ENCODE peak calls at places on chromosome 11, in five cellular contexts. S, E, J, Z and P are unnamed samples.

GRCh38 chr11:72293391-72293790 is 49.4 kb upstream of the PHOX2A start:
- DNase-seq in E (no peak), S (no peak), J (no peak), Z (no peak), P (no peak)

GRCh38 chr11:119029340-119030028 is 1.2 kb downstream of the SLC37A4 start:
- DNase-seq in E (no peak), J (peak), S (no peak), Z (no peak), P (no peak)

GRCh38 chr11:126451211-126451802 is 95.8 kb downstream of the ST3GAL4 start:
- DNase-seq in J (no peak), E (no peak), S (no peak), Z (no peak), P (no peak)

GRCh38 chr11:2297623-2298030 is 4.1 kb downstream of the C11orf21 start:
- DNase-seq in J (no peak), E (no peak), Z (no peak), S (no peak), P (no peak)

GRCh38 chr11:78397398-78397797 is 20.2 kb downstream of the GAB2 start:
- DNase-seq in J (no peak), E (peak), S (no peak), Z (no peak), P (no peak)

GRCh38 chr11:32487270-32487669 is 51.9 kb upstream of the WT1 start:
- DNase-seq in E (no peak), Z (no peak), S (no peak), J (no peak), P (peak)

GRCh38 chr11:122494171-122494570 is 161.4 kb upstream of the UBASH3B start:
- DNase-seq in Z (no peak), E (no peak), J (no peak), S (peak), P (no peak)

GRCh38 chr11:2459796-2460531 is 15.2 kb downstream of the KCNQ1 start:
- DNase-seq in Z (no peak), J (peak), S (no peak), E (no peak), P (no peak)

GRCh38 chr11:17412488-17413180 is 24.2 kb upstream of the KCNJ11 start:
- DNase-seq in S (no peak), J (no peak), E (no peak), Z (no peak), P (no peak)

GRCh38 chr11:46296520-46297448 is 19.3 kb downstream of the CREB3L1 start:
- DNase-seq in S (no peak), J (peak), E (peak), Z (no peak), P (peak)

GRCh38 chr11:123176785-123177184 is 18.3 kb downstream of the CLMP start:
- DNase-seq in Z (no peak), S (no peak), E (no peak), J (no peak), P (no peak)

GRCh38 chr11:46120361-46120710 is 918 bp downstream of the PHF21A start:
- DNase-seq in Z (peak), E (no peak), J (peak), S (no peak), P (no peak)

GRCh38 chr11:108871152-108871551 is 206.3 kb downstream of the DDX10 start:
- DNase-seq in Z (peak), E (peak), J (no peak), S (no peak), P (peak)

GRCh38 chr11:128658499-128658898 is 35.4 kb upstream of the FLI1 start:
- DNase-seq in S (no peak), J (no peak), Z (no peak), E (no peak), P (no peak)

GRCh38 chr11:208177-208916 is 839 bp downstream of the RIC8A start:
- DNase-seq in Z (peak), S (no peak), J (peak), E (peak), P (peak)

GRCh38 chr11:20099527-20099926 is 60.7 kb downstream of the DBX1 start:
- DNase-seq in S (no peak), J (no peak), E (no peak), Z (no peak), P (no peak)

GRCh38 chr11:706957-707816 is 1.2 kb downstream of the EPS8L2 start:
- DNase-seq in Z (peak), S (no peak), J (no peak), E (peak), P (peak)

GRCh38 chr11:65648997-65649491 is 11.1 kb downstream of the SIPA1 start:
- DNase-seq in Z (no peak), S (no peak), E (no peak), J (no peak), P (no peak)

GRCh38 chr11:14300661-14301304 is 58.2 kb downstream of the RRAS2 start:
- DNase-seq in E (peak), J (peak), Z (peak), S (no peak), P (peak)

DNA sequence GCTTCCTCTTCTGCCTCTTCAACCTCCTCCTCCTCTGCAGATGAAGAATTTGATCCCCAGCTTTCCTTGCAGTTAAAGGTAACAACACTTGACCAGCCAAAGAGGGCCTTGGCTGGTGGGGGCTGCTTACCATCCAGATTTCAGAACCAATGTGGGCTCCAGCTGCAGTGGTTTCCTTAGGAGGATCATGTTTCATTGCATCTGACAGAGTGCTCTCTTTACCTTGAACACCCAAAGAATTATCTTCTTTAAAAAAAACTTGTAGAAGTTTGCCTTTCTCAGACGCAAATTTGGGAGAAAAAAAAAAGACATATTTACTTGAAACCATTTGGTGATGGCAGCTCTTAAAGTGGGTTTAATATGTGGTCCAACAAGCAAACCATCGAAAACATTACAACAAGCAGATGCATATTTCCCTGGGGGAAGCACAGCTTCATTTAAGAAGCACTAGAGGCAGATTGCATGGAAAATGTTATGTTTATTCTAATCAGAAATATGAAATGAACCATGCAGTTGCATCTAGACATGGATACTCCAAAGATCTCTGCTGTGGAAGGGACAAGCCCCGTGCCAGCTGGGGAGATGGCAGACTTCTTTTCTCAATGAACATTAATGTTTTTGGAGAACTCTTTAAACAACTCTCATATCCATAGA is 57.5 kb upstream of the PARVA start:
- DNase-seq in Z (no peak), E (peak), S (no peak), J (no peak), P (no peak)
- H3K4me3 ChIP-seq in Z (no peak), E (no peak), S (no peak), J (no peak), P (no peak)

GRCh38 chr11:73344191-73344607 is 32.0 kb upstream of the RELT start:
- DNase-seq in Z (no peak), J (peak), S (no peak), E (no peak), P (no peak)

GRCh38 chr11:73346186-73346935 is 29.8 kb upstream of the RELT start:
- DNase-seq in S (no peak), J (no peak), Z (no peak), E (no peak), P (no peak)

GRCh38 chr11:73347067-73347466 is 29.1 kb upstream of the RELT start:
- DNase-seq in J (no peak), E (no peak), S (no peak), Z (no peak), P (no peak)

GRCh38 chr11:73343076-73343833 is 32.9 kb upstream of the RELT start:
- DNase-seq in E (no peak), Z (no peak), J (no peak), S (no peak), P (no peak)

GRCh38 chr11:73345481-73346147 is 30.6 kb upstream of the RELT start:
- DNase-seq in S (no peak), J (no peak), Z (no peak), E (no peak), P (no peak)
- H3K4me3 ChIP-seq in S (no peak), J (no peak), Z (no peak), E (no peak), P (no peak)

DNA sequence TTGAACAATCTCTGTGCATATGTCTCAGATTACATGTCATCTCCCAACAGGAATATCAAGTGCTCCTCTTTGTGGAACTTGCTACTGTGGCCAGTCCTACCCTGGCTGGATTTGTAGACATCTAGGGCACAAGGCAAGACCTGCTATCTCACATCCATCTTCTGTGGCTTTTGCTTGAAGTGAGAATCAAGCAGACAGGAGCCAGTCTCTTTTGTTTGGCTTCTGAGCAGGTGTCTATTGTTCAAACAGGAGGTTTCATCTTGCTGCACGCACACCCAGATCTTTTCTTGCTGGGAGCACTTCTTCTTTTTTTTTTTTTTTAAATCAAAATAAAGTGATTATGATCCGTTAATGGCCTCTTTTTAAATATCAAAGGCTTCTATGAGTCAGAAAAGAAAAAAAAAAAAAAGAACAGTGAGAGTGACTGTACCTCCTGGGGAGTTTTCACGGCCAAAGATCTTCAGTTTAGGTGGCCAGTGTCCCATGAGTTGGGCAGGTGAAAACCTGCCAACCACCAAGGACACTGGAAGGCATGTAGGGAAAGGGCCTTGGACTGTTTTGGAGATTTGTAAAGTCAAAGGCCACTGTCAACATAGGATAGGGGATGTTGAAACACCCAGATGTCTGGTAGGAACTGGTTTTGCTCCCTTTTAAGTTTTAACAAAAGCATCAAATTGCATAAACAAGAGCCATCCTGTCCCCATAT is 78.1 kb downstream of the CD44 start:
- DNase-seq in E (peak), S (no peak), J (no peak), Z (peak), P (peak)
- H3K4me3 ChIP-seq in E (no peak), S (no peak), J (no peak), Z (no peak), P (no peak)

DNA sequence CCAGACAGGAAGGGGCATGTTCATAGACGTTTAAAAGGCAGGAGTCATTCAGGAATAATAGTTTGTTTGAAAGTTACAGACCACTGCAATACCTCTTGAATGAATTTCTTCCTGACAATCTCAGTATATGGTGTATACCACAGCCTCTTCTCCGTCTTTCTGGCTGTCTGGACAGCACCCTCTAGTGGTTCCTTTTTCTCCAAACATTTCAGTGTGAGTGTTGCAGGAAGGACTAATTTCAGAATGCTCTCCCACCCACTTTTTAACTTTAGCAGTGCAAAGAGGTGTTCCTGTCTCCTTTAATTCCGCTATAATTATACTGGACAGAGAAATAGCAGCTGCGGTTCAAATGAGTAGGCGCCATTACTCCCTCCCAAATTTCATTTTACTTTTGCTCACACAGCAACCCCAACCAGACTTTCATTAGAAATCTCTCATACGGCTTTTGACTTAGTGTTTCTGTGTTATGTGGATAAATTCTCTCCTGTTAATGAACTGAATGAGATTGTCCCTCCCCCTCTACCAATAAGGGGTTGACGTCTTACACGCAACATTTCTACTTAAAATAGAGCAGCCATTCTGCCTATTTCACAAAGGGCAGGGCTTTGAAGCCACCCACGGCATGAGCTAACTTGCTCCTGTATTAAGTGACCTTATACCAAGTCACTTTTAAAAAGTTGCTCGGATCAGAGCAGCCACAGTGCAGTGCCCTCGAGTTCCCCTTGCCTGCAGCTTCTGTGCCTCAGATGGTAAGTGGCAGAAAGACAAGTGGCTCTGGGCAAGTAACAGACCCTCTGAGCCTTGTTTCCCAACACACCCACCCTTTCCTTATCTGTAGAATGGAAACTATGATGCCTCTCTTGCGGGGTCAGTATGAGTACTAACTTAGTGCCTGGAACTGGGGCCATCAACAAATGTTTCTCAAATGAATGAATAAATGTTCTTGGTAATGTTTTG is 368.6 kb downstream of the OPCML start:
- DNase-seq in Z (peak), E (peak), J (no peak), S (no peak), P (peak)
- H3K4me3 ChIP-seq in Z (no peak), E (no peak), J (no peak), S (no peak), P (no peak)

GRCh38 chr11:134957540-134958335 is 545.7 kb upstream of the B3GAT1 start:
- DNase-seq in E (no peak), S (no peak), Z (no peak), J (no peak), P (no peak)

GRCh38 chr11:134956461-134957209 is 544.6 kb upstream of the B3GAT1 start:
- DNase-seq in Z (no peak), J (no peak), S (no peak), E (no peak), P (no peak)

GRCh38 chr11:134958870-134959269 is 546.8 kb upstream of the B3GAT1 start:
- DNase-seq in E (no peak), J (no peak), Z (no peak), S (no peak), P (no peak)

GRCh38 chr11:134955281-134955680 is 543.2 kb upstream of the B3GAT1 start:
- DNase-seq in E (no peak), J (no peak), Z (no peak), S (no peak), P (no peak)

GRCh38 chr11:134958336-134958640 is 546.2 kb upstream of the B3GAT1 start:
- DNase-seq in Z (no peak), J (no peak), E (no peak), S (no peak), P (no peak)
- H3K4me3 ChIP-seq in Z (no peak), J (no peak), E (no peak), S (no peak), P (no peak)

GRCh38 chr11:70445091-70445490 is 46.8 kb downstream of the CTTN start:
- DNase-seq in Z (no peak), S (no peak), E (no peak), J (peak), P (no peak)
- H3K4me3 ChIP-seq in Z (no peak), S (no peak), E (no peak), J (no peak), P (no peak)

DNA sequence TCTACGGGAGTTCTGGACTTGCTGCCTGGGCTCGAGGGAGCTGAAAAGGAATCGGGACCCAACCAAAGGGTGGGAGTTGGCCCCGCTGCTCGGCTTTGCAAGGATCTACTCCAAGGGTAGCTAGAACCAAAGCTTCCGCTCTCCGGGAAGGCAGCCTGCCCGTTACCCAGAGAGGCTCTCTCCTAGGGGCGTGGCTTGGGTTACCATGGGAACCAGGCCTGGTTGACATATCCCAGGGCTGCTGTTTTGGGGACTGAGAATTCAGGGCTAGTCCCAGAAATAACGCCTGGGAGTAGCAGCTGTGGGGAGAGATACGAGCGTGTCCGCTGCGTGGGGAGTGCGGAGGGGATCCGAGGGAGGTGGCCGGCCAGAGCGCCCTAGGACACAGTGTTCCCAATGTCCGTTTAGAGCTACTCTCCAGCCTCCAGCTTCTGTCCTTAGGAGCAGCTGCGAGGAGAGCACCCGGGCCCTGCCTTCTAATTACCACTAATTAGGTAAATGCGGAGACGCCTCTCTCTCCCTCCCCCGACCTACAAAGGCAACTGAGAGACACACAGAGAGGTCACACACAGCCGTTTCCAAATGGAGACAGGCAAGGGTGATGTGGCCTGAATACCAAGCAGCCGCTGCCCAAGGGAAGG is 141.5 kb upstream of the CADM1 start:
- DNase-seq in E (no peak), J (no peak), Z (peak), S (no peak), P (no peak)
- H3K4me3 ChIP-seq in E (no peak), J (no peak), Z (no peak), S (no peak), P (no peak)

GRCh38 chr11:47395225-47396048 is 13.0 kb upstream of the SLC39A13 start:
- DNase-seq in Z (no peak), J (no peak), S (no peak), E (no peak), P (no peak)
- H3K4me3 ChIP-seq in Z (no peak), J (peak), S (no peak), E (no peak), P (no peak)

DNA sequence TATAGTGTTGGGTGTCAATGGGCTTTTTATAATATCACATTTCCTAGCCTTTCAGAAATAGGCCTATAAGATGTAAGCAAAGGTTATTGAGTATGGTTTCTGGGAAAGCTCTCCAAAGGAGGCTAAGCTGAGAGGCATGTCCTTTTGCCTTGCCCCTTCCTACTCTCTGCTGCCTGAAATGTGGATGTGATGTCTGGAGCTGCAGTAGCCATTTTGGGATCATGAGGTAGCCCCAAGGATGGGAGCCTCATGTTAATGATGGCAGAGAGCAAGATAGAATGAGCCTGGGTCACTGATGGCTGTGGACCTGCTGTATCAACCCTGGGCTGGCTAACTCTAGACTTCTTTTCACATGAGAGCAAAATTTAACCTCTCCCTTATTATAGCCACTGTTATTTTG is 29.0 kb downstream of the RPS6KA4 start:
- DNase-seq in S (no peak), E (no peak), J (no peak), Z (no peak), P (no peak)
- H3K4me3 ChIP-seq in S (no peak), E (no peak), J (no peak), Z (no peak), P (no peak)